ENCODE peak calls at places on chromosomes 6 and 20, in six cellular contexts. Y is Right ventricle myocardium superior; Q is stimulated activated CD4-positive, alpha-beta T cell treated with anti-CD3 and anti-CD28 coated beads, Interleukin-1b, Interleukin-23, amount 100 ng/mL, for 48 hours; D is T-cell; N is GM03348; U is fibroblast of mammary gland. X is an unnamed sample.
A peak's percentile ranks its signal among the peaks of the same experiment; 100 is the strongest.

GRCh38 chr6:44650495-44650894 is 263.0 kb downstream of the CDC5L start:
- DNase-seq in Y (no peak), Q (no peak), D (no peak), N (no peak), U (no peak), X (no peak)

GRCh38 chr6:104957301-104958177 is 632 bp downstream of the LIN28B start:
- DNase-seq in Y (no peak), Q (no peak), D (no peak), N (no peak), U (no peak), X (no peak)

GRCh38 chr6:20652691-20653479 is 118.6 kb downstream of the CDKAL1 start:
- DNase-seq in Y (no peak), Q (no peak), D (no peak), N (peak; percentile 4), U (peak; percentile 62), X (no peak)

GRCh38 chr20:5933802-5934436 is 16.4 kb downstream of the TRMT6 start:
- DNase-seq in Y (no peak), Q (no peak), D (no peak), N (no peak), U (peak; percentile 14), X (no peak)

GRCh38 chr6:137401058-137401457 is 93.1 kb downstream of the OLIG3 start:
- DNase-seq in Y (no peak), Q (no peak), D (no peak), N (no peak), U (no peak), X (no peak)

GRCh38 chr20:13396036-13396435 is 175.0 kb downstream of the ISM1 start:
- DNase-seq in Y (no peak), Q (no peak), D (no peak), N (peak; percentile 51), U (no peak), X (no peak)

GRCh38 chr6:73074175-73074574 is 151.1 kb downstream of the KHDC1L start:
- DNase-seq in Y (no peak), Q (no peak), D (no peak), N (peak; percentile 69), U (peak; percentile 75), X (no peak)

GRCh38 chr6:26205625-26206574 is 118.7 kb downstream of the HFE start:
- DNase-seq in Y (no peak), Q (no peak), D (no peak), N (peak; percentile 67), U (peak; percentile 73), X (no peak)

GRCh38 chr6:137903933-137904821 is 37.1 kb downstream of the TNFAIP3 start:
- DNase-seq in Y (no peak), Q (peak; percentile 76), D (no peak), N (no peak), U (peak; percentile 58), X (no peak)

GRCh38 chr20:51335329-51335841 is 207.1 kb downstream of the NFATC2 start:
- DNase-seq in Y (no peak), Q (peak; percentile 55), D (no peak), N (peak; percentile 72), U (peak; percentile 100), X (no peak)

GRCh38 chr6:93419304-93420162 is at the start of gene EPHA7:
- DNase-seq in Y (peak; percentile 92), Q (peak; percentile 47), D (no peak), N (peak; percentile 96), U (peak; percentile 71), X (no peak)

GRCh38 chr6:12170351-12171079 is 119.6 kb upstream of the EDN1 start:
- DNase-seq in Y (no peak), Q (no peak), D (no peak), N (no peak), U (peak; percentile 48), X (no peak)

GRCh38 chr20:23188377-23189169 is 102.4 kb upstream of the CD93 start:
- DNase-seq in Y (no peak), Q (no peak), D (no peak), N (no peak), U (no peak), X (no peak)

GRCh38 chr20:53576195-53576580 is 17.5 kb downstream of the ZNF217 start:
- DNase-seq in Y (no peak), Q (no peak), D (no peak), N (no peak), U (no peak), X (no peak)

GRCh38 chr6:144898052-144898689 is 613.0 kb downstream of the UTRN start:
- DNase-seq in Y (no peak), Q (no peak), D (no peak), N (peak; percentile 15), U (peak; percentile 76), X (no peak)

GRCh38 chr6:84556541-84557335 is 207.7 kb downstream of the TBX18 start:
- DNase-seq in Y (no peak), Q (no peak), D (no peak), N (no peak), U (peak; percentile 47), X (no peak)

GRCh38 chr6:125358898-125359297 is 57.1 kb upstream of the HDDC2 start:
- DNase-seq in Y (no peak), Q (no peak), D (no peak), N (no peak), U (no peak), X (no peak)

GRCh38 chr6:158213925-158214674 is 46.0 kb downstream of the GTF2H5 start:
- DNase-seq in Y (peak; percentile 68), Q (peak; percentile 52), D (peak; percentile 36), N (peak; percentile 80), U (peak; percentile 82), X (peak; percentile 17)

GRCh38 chr6:123941855-123942254 is 138.2 kb downstream of the NKAIN2 start:
- DNase-seq in Y (no peak), Q (no peak), D (no peak), N (no peak), U (no peak), X (no peak)

GRCh38 chr6:135535989-135536414 is 38.5 kb upstream of the AHI1 start:
- DNase-seq in Y (no peak), Q (no peak), D (no peak), N (peak; percentile 55), U (peak; percentile 94), X (no peak)

GRCh38 chr20:58048096-58048702 is 180.3 kb downstream of the ANKRD60 start:
- DNase-seq in Y (no peak), Q (no peak), D (no peak), N (peak; percentile 39), U (peak; percentile 44), X (no peak)

GRCh38 chr20:7672551-7672950 is 267.7 kb downstream of the HAO1 start:
- DNase-seq in Y (no peak), Q (no peak), D (no peak), N (no peak), U (no peak), X (no peak)

GRCh38 chr6:152277826-152278247 is 359.3 kb downstream of the SYNE1 start:
- DNase-seq in Y (peak; percentile 62), Q (no peak), D (no peak), N (no peak), U (no peak), X (no peak)

GRCh38 chr6:3383525-3383924 is 73.3 kb downstream of the SLC22A23 start:
- DNase-seq in Y (no peak), Q (no peak), D (no peak), N (no peak), U (peak; percentile 78), X (no peak)